ENCODE peak calls at places on chromosomes 11 and 22, in seven cellular contexts. One of them, this sample, is unnamed.

GRCh38 chr11:725624-726202 is 19.7 kb downstream of the EPS8L2 start:
- DNase-seq in right lobe of liver: no peak
- DNase-seq in stimulated activated effector memory CD8-positive, alpha-beta T cell treated with anti-CD3 and anti-CD28 coated beads, Interleukin-12 subunit alpha, Interleukin-12 subunit beta, amount 100 ng/mL, for 72 hours: peak; percentile 56
- DNase-seq in RWPE1: no peak
- DNase-seq in HEK293T: no peak
- DNase-seq in cardiac septum: no peak
- DNase-seq in amygdala: no peak
- DNase-seq in this sample: no peak

GRCh38 chr11:35911616-35912165 is 32.2 kb upstream of the LDLRAD3 start:
- DNase-seq in RWPE1: no peak
- DNase-seq in cardiac septum: no peak
- DNase-seq in right lobe of liver: no peak
- DNase-seq in HEK293T: no peak
- DNase-seq in amygdala: no peak
- DNase-seq in stimulated activated effector memory CD8-positive, alpha-beta T cell treated with anti-CD3 and anti-CD28 coated beads, Interleukin-12 subunit alpha, Interleukin-12 subunit beta, amount 100 ng/mL, for 72 hours: no peak
- DNase-seq in this sample: no peak

GRCh38 chr11:1542267-1542666 is 29.8 kb downstream of the DUSP8 start:
- DNase-seq in amygdala: no peak
- DNase-seq in RWPE1: no peak
- DNase-seq in HEK293T: no peak
- DNase-seq in cardiac septum: no peak
- DNase-seq in right lobe of liver: no peak
- DNase-seq in stimulated activated effector memory CD8-positive, alpha-beta T cell treated with anti-CD3 and anti-CD28 coated beads, Interleukin-12 subunit alpha, Interleukin-12 subunit beta, amount 100 ng/mL, for 72 hours: no peak
- DNase-seq in this sample: no peak

GRCh38 chr11:104279587-104279986 is 115.6 kb upstream of the PDGFD start:
- DNase-seq in cardiac septum: no peak
- DNase-seq in HEK293T: no peak
- DNase-seq in amygdala: no peak
- DNase-seq in right lobe of liver: no peak
- DNase-seq in RWPE1: no peak
- DNase-seq in stimulated activated effector memory CD8-positive, alpha-beta T cell treated with anti-CD3 and anti-CD28 coated beads, Interleukin-12 subunit alpha, Interleukin-12 subunit beta, amount 100 ng/mL, for 72 hours: no peak
- DNase-seq in this sample: no peak

GRCh38 chr11:74720596-74721478 is 10.4 kb downstream of the CHRDL2 start:
- DNase-seq in RWPE1: no peak
- DNase-seq in amygdala: peak; percentile 82
- DNase-seq in right lobe of liver: no peak
- DNase-seq in stimulated activated effector memory CD8-positive, alpha-beta T cell treated with anti-CD3 and anti-CD28 coated beads, Interleukin-12 subunit alpha, Interleukin-12 subunit beta, amount 100 ng/mL, for 72 hours: no peak
- DNase-seq in cardiac septum: peak; percentile 66
- DNase-seq in HEK293T: no peak
- DNase-seq in this sample: no peak

GRCh38 chr22:41565403-41566054 is 4.7 kb downstream of the CSDC2 start:
- DNase-seq in right lobe of liver: no peak
- DNase-seq in HEK293T: no peak
- DNase-seq in amygdala: no peak
- DNase-seq in RWPE1: peak; percentile 69
- DNase-seq in cardiac septum: no peak
- DNase-seq in stimulated activated effector memory CD8-positive, alpha-beta T cell treated with anti-CD3 and anti-CD28 coated beads, Interleukin-12 subunit alpha, Interleukin-12 subunit beta, amount 100 ng/mL, for 72 hours: no peak
- DNase-seq in this sample: no peak

GRCh38 chr11:109371444-109372176 is 50.4 kb upstream of the C11orf87 start:
- DNase-seq in cardiac septum: no peak
- DNase-seq in stimulated activated effector memory CD8-positive, alpha-beta T cell treated with anti-CD3 and anti-CD28 coated beads, Interleukin-12 subunit alpha, Interleukin-12 subunit beta, amount 100 ng/mL, for 72 hours: no peak
- DNase-seq in HEK293T: no peak
- DNase-seq in right lobe of liver: no peak
- DNase-seq in amygdala: no peak
- DNase-seq in RWPE1: no peak
- DNase-seq in this sample: no peak

GRCh38 chr11:96964661-96965060 is 574.8 kb downstream of the JRKL start:
- DNase-seq in amygdala: no peak
- DNase-seq in RWPE1: no peak
- DNase-seq in HEK293T: no peak
- DNase-seq in stimulated activated effector memory CD8-positive, alpha-beta T cell treated with anti-CD3 and anti-CD28 coated beads, Interleukin-12 subunit alpha, Interleukin-12 subunit beta, amount 100 ng/mL, for 72 hours: no peak
- DNase-seq in right lobe of liver: no peak
- DNase-seq in cardiac septum: no peak
- DNase-seq in this sample: peak; percentile 40

GRCh38 chr11:65934014-65934413 is 11.3 kb upstream of the TSGA10IP start:
- DNase-seq in amygdala: no peak
- DNase-seq in right lobe of liver: no peak
- DNase-seq in stimulated activated effector memory CD8-positive, alpha-beta T cell treated with anti-CD3 and anti-CD28 coated beads, Interleukin-12 subunit alpha, Interleukin-12 subunit beta, amount 100 ng/mL, for 72 hours: no peak
- DNase-seq in HEK293T: no peak
- DNase-seq in RWPE1: no peak
- DNase-seq in cardiac septum: no peak
- DNase-seq in this sample: no peak

GRCh38 chr11:83681944-83682644 is 395.9 kb upstream of the CCDC90B start:
- DNase-seq in HEK293T: no peak
- DNase-seq in cardiac septum: no peak
- DNase-seq in stimulated activated effector memory CD8-positive, alpha-beta T cell treated with anti-CD3 and anti-CD28 coated beads, Interleukin-12 subunit alpha, Interleukin-12 subunit beta, amount 100 ng/mL, for 72 hours: no peak
- DNase-seq in amygdala: peak; percentile 16
- DNase-seq in right lobe of liver: no peak
- DNase-seq in RWPE1: no peak
- DNase-seq in this sample: no peak

GRCh38 chr11:58905716-58906547 is 33.4 kb upstream of the GLYATL1 start:
- DNase-seq in amygdala: peak; percentile 52
- DNase-seq in stimulated activated effector memory CD8-positive, alpha-beta T cell treated with anti-CD3 and anti-CD28 coated beads, Interleukin-12 subunit alpha, Interleukin-12 subunit beta, amount 100 ng/mL, for 72 hours: no peak
- DNase-seq in RWPE1: peak; percentile 43
- DNase-seq in right lobe of liver: peak; percentile 65
- DNase-seq in cardiac septum: no peak
- DNase-seq in HEK293T: no peak
- DNase-seq in this sample: no peak

GRCh38 chr11:110279881-110280280 is 16.5 kb downstream of the RDX start:
- DNase-seq in right lobe of liver: no peak
- DNase-seq in stimulated activated effector memory CD8-positive, alpha-beta T cell treated with anti-CD3 and anti-CD28 coated beads, Interleukin-12 subunit alpha, Interleukin-12 subunit beta, amount 100 ng/mL, for 72 hours: no peak
- DNase-seq in RWPE1: no peak
- DNase-seq in HEK293T: no peak
- DNase-seq in amygdala: no peak
- DNase-seq in cardiac septum: no peak
- DNase-seq in this sample: no peak